ENCODE peak calls at places on chromosome 15, in six cellular contexts. One of them, this sample, is unnamed.

GRCh38 chr15:80989110-80989517 is 505 bp downstream of the MESD start:
- DNase-seq in stimulated activated CD4-positive, alpha-beta T cell treated with anti-CD3 and anti-CD28 coated beads, TNF-alpha, amount 100 ng/mL, for 24 hours: no peak
- DNase-seq in HEK293T: peak
- DNase-seq in ELR: no peak
- DNase-seq in activated CD8-positive, alpha-beta memory T cell treated with anti-CD3 and anti-CD28 coated beads, Interleukin-2, amount 50 U/mL, for 48 hours: no peak
- DNase-seq in dermis blood vessel endothelial cell: no peak
- DNase-seq in this sample: peak

GRCh38 chr15:52427804-52428203 is 100.9 kb downstream of the MYO5A start:
- DNase-seq in stimulated activated CD4-positive, alpha-beta T cell treated with anti-CD3 and anti-CD28 coated beads, TNF-alpha, amount 100 ng/mL, for 24 hours: no peak
- DNase-seq in HEK293T: peak
- DNase-seq in ELR: peak
- DNase-seq in activated CD8-positive, alpha-beta memory T cell treated with anti-CD3 and anti-CD28 coated beads, Interleukin-2, amount 50 U/mL, for 48 hours: no peak
- DNase-seq in dermis blood vessel endothelial cell: no peak
- DNase-seq in this sample: peak

GRCh38 chr15:48493084-48493762 is 152.3 kb downstream of the FBN1 start:
- DNase-seq in stimulated activated CD4-positive, alpha-beta T cell treated with anti-CD3 and anti-CD28 coated beads, TNF-alpha, amount 100 ng/mL, for 24 hours: no peak
- DNase-seq in HEK293T: no peak
- DNase-seq in ELR: peak
- DNase-seq in activated CD8-positive, alpha-beta memory T cell treated with anti-CD3 and anti-CD28 coated beads, Interleukin-2, amount 50 U/mL, for 48 hours: no peak
- DNase-seq in dermis blood vessel endothelial cell: peak
- DNase-seq in this sample: no peak

GRCh38 chr15:40590635-40591105 is 3.4 kb upstream of the KNL1 start:
- DNase-seq in stimulated activated CD4-positive, alpha-beta T cell treated with anti-CD3 and anti-CD28 coated beads, TNF-alpha, amount 100 ng/mL, for 24 hours: no peak
- DNase-seq in HEK293T: no peak
- DNase-seq in ELR: no peak
- DNase-seq in activated CD8-positive, alpha-beta memory T cell treated with anti-CD3 and anti-CD28 coated beads, Interleukin-2, amount 50 U/mL, for 48 hours: no peak
- DNase-seq in dermis blood vessel endothelial cell: no peak
- DNase-seq in this sample: no peak

GRCh38 chr15:69474291-69474690 is 21.7 kb downstream of the RPLP1 start:
- DNase-seq in stimulated activated CD4-positive, alpha-beta T cell treated with anti-CD3 and anti-CD28 coated beads, TNF-alpha, amount 100 ng/mL, for 24 hours: no peak
- DNase-seq in HEK293T: no peak
- DNase-seq in ELR: peak
- DNase-seq in activated CD8-positive, alpha-beta memory T cell treated with anti-CD3 and anti-CD28 coated beads, Interleukin-2, amount 50 U/mL, for 48 hours: peak
- DNase-seq in dermis blood vessel endothelial cell: peak
- DNase-seq in this sample: no peak

GRCh38 chr15:68372291-68372811 is 59.6 kb downstream of the ITGA11 start:
- DNase-seq in stimulated activated CD4-positive, alpha-beta T cell treated with anti-CD3 and anti-CD28 coated beads, TNF-alpha, amount 100 ng/mL, for 24 hours: no peak
- DNase-seq in HEK293T: peak
- DNase-seq in ELR: peak
- DNase-seq in activated CD8-positive, alpha-beta memory T cell treated with anti-CD3 and anti-CD28 coated beads, Interleukin-2, amount 50 U/mL, for 48 hours: peak
- DNase-seq in dermis blood vessel endothelial cell: peak
- DNase-seq in this sample: peak

GRCh38 chr15:40313531-40314398 is 6.0 kb upstream of the PLCB2 start:
- DNase-seq in stimulated activated CD4-positive, alpha-beta T cell treated with anti-CD3 and anti-CD28 coated beads, TNF-alpha, amount 100 ng/mL, for 24 hours: no peak
- DNase-seq in HEK293T: no peak
- DNase-seq in ELR: no peak
- DNase-seq in activated CD8-positive, alpha-beta memory T cell treated with anti-CD3 and anti-CD28 coated beads, Interleukin-2, amount 50 U/mL, for 48 hours: no peak
- DNase-seq in dermis blood vessel endothelial cell: peak
- DNase-seq in this sample: no peak

GRCh38 chr15:49953421-49953820 is 165.6 kb downstream of the ATP8B4 start:
- DNase-seq in stimulated activated CD4-positive, alpha-beta T cell treated with anti-CD3 and anti-CD28 coated beads, TNF-alpha, amount 100 ng/mL, for 24 hours: no peak
- DNase-seq in HEK293T: no peak
- DNase-seq in ELR: no peak
- DNase-seq in activated CD8-positive, alpha-beta memory T cell treated with anti-CD3 and anti-CD28 coated beads, Interleukin-2, amount 50 U/mL, for 48 hours: no peak
- DNase-seq in dermis blood vessel endothelial cell: no peak
- DNase-seq in this sample: no peak

GRCh38 chr15:53840681-53841080 is 81.2 kb upstream of the WDR72 start:
- DNase-seq in stimulated activated CD4-positive, alpha-beta T cell treated with anti-CD3 and anti-CD28 coated beads, TNF-alpha, amount 100 ng/mL, for 24 hours: no peak
- DNase-seq in HEK293T: no peak
- DNase-seq in ELR: no peak
- DNase-seq in activated CD8-positive, alpha-beta memory T cell treated with anti-CD3 and anti-CD28 coated beads, Interleukin-2, amount 50 U/mL, for 48 hours: no peak
- DNase-seq in dermis blood vessel endothelial cell: no peak
- DNase-seq in this sample: no peak

GRCh38 chr15:50181983-50182232 is at the start of gene SLC27A2:
- DNase-seq in stimulated activated CD4-positive, alpha-beta T cell treated with anti-CD3 and anti-CD28 coated beads, TNF-alpha, amount 100 ng/mL, for 24 hours: no peak
- DNase-seq in HEK293T: no peak
- DNase-seq in ELR: peak
- DNase-seq in activated CD8-positive, alpha-beta memory T cell treated with anti-CD3 and anti-CD28 coated beads, Interleukin-2, amount 50 U/mL, for 48 hours: no peak
- DNase-seq in dermis blood vessel endothelial cell: no peak
- DNase-seq in this sample: peak

GRCh38 chr15:73677146-73677607 is 7.0 kb upstream of the CD276 start:
- DNase-seq in stimulated activated CD4-positive, alpha-beta T cell treated with anti-CD3 and anti-CD28 coated beads, TNF-alpha, amount 100 ng/mL, for 24 hours: peak
- DNase-seq in HEK293T: peak
- DNase-seq in ELR: peak
- DNase-seq in activated CD8-positive, alpha-beta memory T cell treated with anti-CD3 and anti-CD28 coated beads, Interleukin-2, amount 50 U/mL, for 48 hours: no peak
- DNase-seq in dermis blood vessel endothelial cell: peak
- DNase-seq in this sample: peak

GRCh38 chr15:65512807-65513416 is 4.6 kb downstream of the DPP8 start:
- DNase-seq in stimulated activated CD4-positive, alpha-beta T cell treated with anti-CD3 and anti-CD28 coated beads, TNF-alpha, amount 100 ng/mL, for 24 hours: no peak
- DNase-seq in HEK293T: no peak
- DNase-seq in ELR: no peak
- DNase-seq in activated CD8-positive, alpha-beta memory T cell treated with anti-CD3 and anti-CD28 coated beads, Interleukin-2, amount 50 U/mL, for 48 hours: no peak
- DNase-seq in dermis blood vessel endothelial cell: peak
- DNase-seq in this sample: no peak

GRCh38 chr15:73582961-73583360 is 50.2 kb downstream of the NPTN start:
- DNase-seq in stimulated activated CD4-positive, alpha-beta T cell treated with anti-CD3 and anti-CD28 coated beads, TNF-alpha, amount 100 ng/mL, for 24 hours: no peak
- DNase-seq in HEK293T: no peak
- DNase-seq in ELR: no peak
- DNase-seq in activated CD8-positive, alpha-beta memory T cell treated with anti-CD3 and anti-CD28 coated beads, Interleukin-2, amount 50 U/mL, for 48 hours: no peak
- DNase-seq in dermis blood vessel endothelial cell: no peak
- DNase-seq in this sample: no peak

GRCh38 chr15:69664572-69665326 is 212.1 kb downstream of the RPLP1 start:
- DNase-seq in stimulated activated CD4-positive, alpha-beta T cell treated with anti-CD3 and anti-CD28 coated beads, TNF-alpha, amount 100 ng/mL, for 24 hours: no peak
- DNase-seq in HEK293T: no peak
- DNase-seq in ELR: no peak
- DNase-seq in activated CD8-positive, alpha-beta memory T cell treated with anti-CD3 and anti-CD28 coated beads, Interleukin-2, amount 50 U/mL, for 48 hours: no peak
- DNase-seq in dermis blood vessel endothelial cell: no peak
- DNase-seq in this sample: no peak

GRCh38 chr15:43975750-43976149 is 148.9 kb downstream of the WDR76 start:
- DNase-seq in stimulated activated CD4-positive, alpha-beta T cell treated with anti-CD3 and anti-CD28 coated beads, TNF-alpha, amount 100 ng/mL, for 24 hours: no peak
- DNase-seq in HEK293T: no peak
- DNase-seq in ELR: no peak
- DNase-seq in activated CD8-positive, alpha-beta memory T cell treated with anti-CD3 and anti-CD28 coated beads, Interleukin-2, amount 50 U/mL, for 48 hours: no peak
- DNase-seq in dermis blood vessel endothelial cell: no peak
- DNase-seq in this sample: no peak

GRCh38 chr15:98777426-98777825 is 129.1 kb downstream of the IGF1R start:
- DNase-seq in stimulated activated CD4-positive, alpha-beta T cell treated with anti-CD3 and anti-CD28 coated beads, TNF-alpha, amount 100 ng/mL, for 24 hours: no peak
- DNase-seq in HEK293T: no peak
- DNase-seq in ELR: no peak
- DNase-seq in activated CD8-positive, alpha-beta memory T cell treated with anti-CD3 and anti-CD28 coated beads, Interleukin-2, amount 50 U/mL, for 48 hours: no peak
- DNase-seq in dermis blood vessel endothelial cell: no peak
- DNase-seq in this sample: no peak

GRCh38 chr15:74375303-74375693 is 7.9 kb upstream of the CYP11A1 start:
- DNase-seq in stimulated activated CD4-positive, alpha-beta T cell treated with anti-CD3 and anti-CD28 coated beads, TNF-alpha, amount 100 ng/mL, for 24 hours: peak
- DNase-seq in HEK293T: peak
- DNase-seq in ELR: peak
- DNase-seq in activated CD8-positive, alpha-beta memory T cell treated with anti-CD3 and anti-CD28 coated beads, Interleukin-2, amount 50 U/mL, for 48 hours: peak
- DNase-seq in dermis blood vessel endothelial cell: peak
- DNase-seq in this sample: peak

GRCh38 chr15:98683821-98684220 is 35.5 kb downstream of the IGF1R start:
- DNase-seq in stimulated activated CD4-positive, alpha-beta T cell treated with anti-CD3 and anti-CD28 coated beads, TNF-alpha, amount 100 ng/mL, for 24 hours: no peak
- DNase-seq in HEK293T: no peak
- DNase-seq in ELR: no peak
- DNase-seq in activated CD8-positive, alpha-beta memory T cell treated with anti-CD3 and anti-CD28 coated beads, Interleukin-2, amount 50 U/mL, for 48 hours: no peak
- DNase-seq in dermis blood vessel endothelial cell: no peak
- DNase-seq in this sample: no peak

GRCh38 chr15:50655555-50655954 is 31.0 kb downstream of the TRPM7 start:
- DNase-seq in stimulated activated CD4-positive, alpha-beta T cell treated with anti-CD3 and anti-CD28 coated beads, TNF-alpha, amount 100 ng/mL, for 24 hours: no peak
- DNase-seq in HEK293T: no peak
- DNase-seq in ELR: no peak
- DNase-seq in activated CD8-positive, alpha-beta memory T cell treated with anti-CD3 and anti-CD28 coated beads, Interleukin-2, amount 50 U/mL, for 48 hours: no peak
- DNase-seq in dermis blood vessel endothelial cell: no peak
- DNase-seq in this sample: no peak

GRCh38 chr15:93241696-93242585 is 152.9 kb upstream of the RGMA start:
- DNase-seq in stimulated activated CD4-positive, alpha-beta T cell treated with anti-CD3 and anti-CD28 coated beads, TNF-alpha, amount 100 ng/mL, for 24 hours: no peak
- DNase-seq in HEK293T: no peak
- DNase-seq in ELR: no peak
- DNase-seq in activated CD8-positive, alpha-beta memory T cell treated with anti-CD3 and anti-CD28 coated beads, Interleukin-2, amount 50 U/mL, for 48 hours: no peak
- DNase-seq in dermis blood vessel endothelial cell: no peak
- DNase-seq in this sample: no peak

GRCh38 chr15:88717342-88718017 is 78.7 kb downstream of the ISG20 start:
- DNase-seq in stimulated activated CD4-positive, alpha-beta T cell treated with anti-CD3 and anti-CD28 coated beads, TNF-alpha, amount 100 ng/mL, for 24 hours: no peak
- DNase-seq in HEK293T: no peak
- DNase-seq in ELR: no peak
- DNase-seq in activated CD8-positive, alpha-beta memory T cell treated with anti-CD3 and anti-CD28 coated beads, Interleukin-2, amount 50 U/mL, for 48 hours: no peak
- DNase-seq in dermis blood vessel endothelial cell: no peak
- DNase-seq in this sample: no peak

GRCh38 chr15:58062175-58062574 is 3.3 kb downstream of the ALDH1A2 start:
- DNase-seq in stimulated activated CD4-positive, alpha-beta T cell treated with anti-CD3 and anti-CD28 coated beads, TNF-alpha, amount 100 ng/mL, for 24 hours: no peak
- DNase-seq in HEK293T: no peak
- DNase-seq in ELR: no peak
- DNase-seq in activated CD8-positive, alpha-beta memory T cell treated with anti-CD3 and anti-CD28 coated beads, Interleukin-2, amount 50 U/mL, for 48 hours: no peak
- DNase-seq in dermis blood vessel endothelial cell: no peak
- DNase-seq in this sample: no peak

GRCh38 chr15:46251873-46252272 is 617.0 kb downstream of the SQOR start:
- DNase-seq in stimulated activated CD4-positive, alpha-beta T cell treated with anti-CD3 and anti-CD28 coated beads, TNF-alpha, amount 100 ng/mL, for 24 hours: no peak
- DNase-seq in HEK293T: no peak
- DNase-seq in ELR: no peak
- DNase-seq in activated CD8-positive, alpha-beta memory T cell treated with anti-CD3 and anti-CD28 coated beads, Interleukin-2, amount 50 U/mL, for 48 hours: no peak
- DNase-seq in dermis blood vessel endothelial cell: no peak
- DNase-seq in this sample: no peak

GRCh38 chr15:27990411-27991338 is 108.4 kb downstream of the OCA2 start:
- DNase-seq in stimulated activated CD4-positive, alpha-beta T cell treated with anti-CD3 and anti-CD28 coated beads, TNF-alpha, amount 100 ng/mL, for 24 hours: no peak
- DNase-seq in HEK293T: no peak
- DNase-seq in ELR: no peak
- DNase-seq in activated CD8-positive, alpha-beta memory T cell treated with anti-CD3 and anti-CD28 coated beads, Interleukin-2, amount 50 U/mL, for 48 hours: no peak
- DNase-seq in dermis blood vessel endothelial cell: no peak
- DNase-seq in this sample: no peak